ENCODE peak calls at places on chromosomes 3 and 15, in four cellular contexts. X, I, B and D are unnamed samples.

GRCh38 chr3:181943285-181943684 is 231.6 kb downstream of the SOX2 start:
- DNase-seq in X (no peak), I (no peak), B (no peak), D (no peak)

GRCh38 chr3:30458781-30459180 is 147.6 kb upstream of the TGFBR2 start:
- DNase-seq in X (no peak), I (no peak), B (no peak), D (no peak)

GRCh38 chr15:57390583-57390982 is 14.3 kb downstream of the CGNL1 start:
- DNase-seq in X (no peak), I (no peak), B (no peak), D (no peak)

GRCh38 chr15:64443747-64444621 is 16.4 kb upstream of the ZNF609 start:
- DNase-seq in X (no peak), I (peak; percentile 91), B (no peak), D (peak; percentile 80)

GRCh38 chr15:95826831-95827230 is 503.7 kb upstream of the NR2F2 start:
- DNase-seq in X (no peak), I (no peak), B (no peak), D (peak; percentile 6)

GRCh38 chr15:70140543-70141375 is 43.0 kb upstream of the TLE3 start:
- DNase-seq in X (no peak), I (peak; percentile 88), B (no peak), D (no peak)

GRCh38 chr3:119330181-119330580 is 36.0 kb downstream of the ARHGAP31 start:
- DNase-seq in X (no peak), I (no peak), B (no peak), D (no peak)

GRCh38 chr3:156024904-156025303 is 95.5 kb upstream of the KCNAB1 start:
- DNase-seq in X (no peak), I (peak; percentile 25), B (no peak), D (no peak)

GRCh38 chr3:55682461-55682860 is 195.4 kb upstream of the WNT5A start:
- DNase-seq in X (no peak), I (no peak), B (no peak), D (no peak)

GRCh38 chr3:85875589-85875988 is 916.8 kb downstream of the CADM2 start:
- DNase-seq in X (no peak), I (no peak), B (no peak), D (no peak)

GRCh38 chr3:150786791-150787190 is 23.8 kb upstream of the SIAH2 start:
- DNase-seq in X (no peak), I (no peak), B (no peak), D (no peak)

GRCh38 chr15:78921517-78921916 is 23.3 kb downstream of the CTSH start:
- DNase-seq in X (no peak), I (no peak), B (no peak), D (no peak)

GRCh38 chr15:40190591-40190990 is 29.7 kb downstream of the BUB1B start:
- DNase-seq in X (no peak), I (peak; percentile 89), B (no peak), D (peak; percentile 66)

GRCh38 chr3:124351430-124352142 is 359.7 kb upstream of the ROPN1 start:
- DNase-seq in X (peak; percentile 26), I (peak; percentile 77), B (no peak), D (peak; percentile 69)

GRCh38 chr3:38573606-38574005 is 75.9 kb downstream of the SCN5A start:
- DNase-seq in X (no peak), I (no peak), B (no peak), D (no peak)

GRCh38 chr3:134985841-134986520 is 190.9 kb downstream of the EPHB1 start:
- DNase-seq in X (no peak), I (no peak), B (no peak), D (no peak)

GRCh38 chr3:60217156-60217911 is 1033.9 kb downstream of the FHIT start:
- DNase-seq in X (no peak), I (no peak), B (no peak), D (no peak)

DNA sequence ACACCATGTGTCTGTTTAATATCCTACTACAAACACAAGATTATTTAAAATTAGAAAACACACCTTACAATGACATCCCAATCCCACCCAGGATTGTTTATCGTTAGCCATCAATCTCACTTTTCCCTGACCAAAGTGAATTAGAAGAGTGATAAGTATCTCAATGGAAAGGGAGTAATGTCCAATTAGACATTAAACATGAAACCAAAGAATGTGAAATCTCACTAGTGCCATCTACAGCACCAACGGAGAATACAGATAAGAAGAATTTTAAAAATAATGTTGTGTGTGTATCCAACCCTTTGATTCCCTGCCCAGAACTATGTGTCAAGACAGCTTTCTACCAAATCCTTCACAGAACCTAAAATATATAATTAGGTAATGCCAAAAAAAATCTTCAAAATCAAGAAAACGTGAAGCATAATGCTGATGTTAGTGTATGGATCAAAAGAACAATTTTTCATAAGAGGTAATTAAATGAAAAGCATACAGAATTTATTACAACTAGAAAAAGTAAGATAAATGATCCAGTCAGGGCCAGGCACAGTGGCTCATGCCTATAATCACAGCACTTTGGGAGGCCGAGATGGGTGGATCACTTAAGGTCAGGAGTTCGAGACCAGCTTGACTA is 64.2 kb downstream of the SCAPER start:
- DNase-seq in X (no peak), I (peak; percentile 65), B (no peak), D (peak; percentile 48)
- TF ChIP-seq CTCF in X (peak; percentile 49), I (peak; percentile 62), B (peak; percentile 58), D (peak; percentile 80)

DNA sequence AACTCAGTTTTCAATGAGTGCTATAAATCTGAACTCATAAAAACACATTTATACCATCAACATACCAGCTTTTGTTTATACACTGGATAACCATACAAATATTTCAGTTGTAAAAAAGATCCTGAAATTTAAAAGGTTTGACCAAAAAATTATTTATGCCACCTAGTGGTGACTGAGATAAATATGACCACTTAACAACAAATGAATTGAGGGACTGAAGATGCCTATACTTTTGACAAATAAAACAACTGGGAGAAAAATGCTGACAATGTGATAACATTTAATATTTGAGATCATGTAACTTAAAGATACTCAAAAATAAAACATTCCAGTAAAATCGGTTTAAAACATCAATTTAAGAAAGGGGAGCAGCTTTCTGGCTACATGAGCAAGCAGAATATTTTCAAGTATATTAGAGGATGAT is 30.4 kb downstream of the ATG3 start:
- DNase-seq in X (no peak), I (peak; percentile 73), B (no peak), D (peak; percentile 31)
- TF ChIP-seq CTCF in X (peak; percentile 85), I (peak; percentile 44), B (peak; percentile 58), D (peak; percentile 89)

GRCh38 chr3:12947504-12948369 is 106.4 kb upstream of the RPL32 start:
- DNase-seq in X (no peak), I (peak; percentile 77), B (peak; percentile 74), D (peak; percentile 61)
- TF ChIP-seq CTCF in X (peak; percentile 21), I (peak; percentile 15), B (no peak), D (peak; percentile 59)

GRCh38 chr3:98985406-98985805 is 83.9 kb upstream of the DCBLD2 start:
- DNase-seq in X (no peak), I (peak; percentile 53), B (no peak), D (no peak)

GRCh38 chr3:98994128-98994762 is 92.8 kb upstream of the DCBLD2 start:
- DNase-seq in X (no peak), I (peak; percentile 85), B (no peak), D (peak; percentile 73)

GRCh38 chr3:98986073-98986472 is 84.6 kb upstream of the DCBLD2 start:
- DNase-seq in X (peak; percentile 29), I (peak; percentile 80), B (no peak), D (peak; percentile 90)

GRCh38 chr3:98990657-98991056 is 89.2 kb upstream of the DCBLD2 start:
- DNase-seq in X (no peak), I (no peak), B (no peak), D (no peak)

DNA sequence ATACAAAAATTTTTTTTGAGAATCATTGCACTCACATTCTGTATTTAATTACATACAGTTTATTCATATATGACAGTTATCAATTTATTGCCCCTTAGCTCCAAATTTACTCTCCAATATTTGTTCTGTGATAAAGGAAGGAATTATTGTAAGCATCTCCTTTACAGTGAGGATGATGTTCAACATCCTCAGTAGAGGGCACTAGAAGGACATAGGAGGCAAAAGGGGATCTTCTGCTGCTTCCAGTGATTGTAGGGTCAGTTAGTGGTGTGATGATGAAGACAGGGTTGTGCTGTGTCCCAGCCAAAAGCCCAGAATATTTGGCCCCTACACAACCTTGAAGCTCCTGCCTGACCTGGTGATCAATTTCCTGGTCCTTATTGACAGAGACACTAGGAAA is 89.9 kb upstream of the DCBLD2 start:
- DNase-seq in X (no peak), I (peak; percentile 17), B (no peak), D (no peak)
- TF ChIP-seq CTCF in X (no peak), I (peak; percentile 25), B (no peak), D (peak; percentile 40)

GRCh38 chr15:83747050-83747717 is 93.3 kb downstream of the ADAMTSL3 start:
- DNase-seq in X (no peak), I (peak; percentile 66), B (no peak), D (no peak)
- TF ChIP-seq CTCF in X (no peak), I (peak; percentile 25), B (no peak), D (no peak)

DNA sequence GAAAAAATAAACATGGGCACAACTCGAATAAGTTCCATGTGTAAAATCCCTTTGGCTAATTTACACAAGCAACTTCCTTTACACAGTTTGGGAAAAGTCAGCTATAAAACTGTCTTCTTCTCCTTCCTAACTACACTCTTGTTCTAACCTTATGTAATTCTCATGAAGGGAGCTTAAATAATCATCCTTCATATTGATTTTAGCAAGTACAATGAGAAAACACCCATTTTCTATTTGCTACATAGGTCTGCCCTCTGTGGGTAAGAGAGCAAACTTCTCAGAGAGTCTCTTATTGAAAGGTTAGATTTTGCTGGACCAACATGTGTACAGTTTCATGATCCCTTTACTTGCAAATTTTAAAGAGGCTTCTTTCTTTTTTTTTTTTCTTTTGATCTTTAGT is 398.5 kb downstream of the ROBO1 start:
- DNase-seq in X (no peak), I (peak; percentile 39), B (no peak), D (peak; percentile 2)
- TF ChIP-seq CTCF in X (peak; percentile 6), I (peak; percentile 51), B (no peak), D (peak; percentile 56)